ENCODE peak calls at places on chromosomes 5 and 9, in five cellular contexts. N is spleen, W is mucosa of descending colon, M is glutamatergic neuron, U is stomach. C is an unnamed sample.

GRCh38 chr5:95352686-95353085 is 38.5 kb upstream of the FAM81B start:
- DNase-seq in N (no peak), W (no peak), M (no peak), U (no peak), C (no peak)

GRCh38 chr9:90702431-90702830 is 59.8 kb upstream of the DIRAS2 start:
- DNase-seq in N (no peak), W (no peak), M (no peak), U (no peak), C (no peak)

GRCh38 chr9:18122156-18122555 is 351.8 kb upstream of the ADAMTSL1 start:
- DNase-seq in N (no peak), W (no peak), M (no peak), U (no peak), C (no peak)

GRCh38 chr5:378301-378891 is 56.9 kb downstream of the AHRR start:
- DNase-seq in N (peak; percentile 45), W (peak; percentile 1), M (peak; percentile 24), U (no peak), C (no peak)

GRCh38 chr5:77211013-77211690 is 672 bp downstream of the PDE8B start:
- DNase-seq in N (no peak), W (no peak), M (peak; percentile 42), U (no peak), C (no peak)

GRCh38 chr5:172115541-172115982 is 72.5 kb downstream of the STK10 start:
- DNase-seq in N (peak; percentile 82), W (no peak), M (no peak), U (no peak), C (no peak)

GRCh38 chr9:81317223-81317622 is 372.1 kb downstream of the TLE1 start:
- DNase-seq in N (no peak), W (no peak), M (no peak), U (no peak), C (no peak)

GRCh38 chr5:138502121-138502520 is 36.8 kb downstream of the EGR1 start:
- DNase-seq in N (no peak), W (no peak), M (no peak), U (no peak), C (no peak)

GRCh38 chr5:154771383-154771901 is 16.3 kb downstream of the LARP1 start:
- DNase-seq in N (no peak), W (no peak), M (peak; percentile 42), U (no peak), C (peak; percentile 10)

GRCh38 chr9:19386469-19387044 is 6.5 kb upstream of the RPS6 start:
- DNase-seq in N (no peak), W (no peak), M (no peak), U (no peak), C (no peak)

GRCh38 chr9:34929506-34930102 is 28.5 kb upstream of the PHF24 start:
- DNase-seq in N (no peak), W (peak; percentile 38), M (peak; percentile 66), U (peak; percentile 28), C (peak; percentile 14)

GRCh38 chr9:31314241-31314640 is 1070.2 kb upstream of the ACO1 start:
- DNase-seq in N (no peak), W (no peak), M (no peak), U (no peak), C (no peak)

GRCh38 chr9:110672873-110673508 is 4.4 kb downstream of the MUSK start:
- DNase-seq in N (no peak), W (no peak), M (no peak), U (no peak), C (no peak)

GRCh38 chr9:10173561-10173960 is 439.2 kb downstream of the PTPRD start:
- DNase-seq in N (no peak), W (no peak), M (no peak), U (no peak), C (no peak)

GRCh38 chr9:78130004-78130403 is 98.4 kb upstream of the GNAQ start:
- DNase-seq in N (no peak), W (peak; percentile 21), M (no peak), U (no peak), C (peak; percentile 29)
- TF ChIP-seq CTCF in N (no peak), W (no peak), M (no peak), U (no peak), C (peak; percentile 22)

DNA sequence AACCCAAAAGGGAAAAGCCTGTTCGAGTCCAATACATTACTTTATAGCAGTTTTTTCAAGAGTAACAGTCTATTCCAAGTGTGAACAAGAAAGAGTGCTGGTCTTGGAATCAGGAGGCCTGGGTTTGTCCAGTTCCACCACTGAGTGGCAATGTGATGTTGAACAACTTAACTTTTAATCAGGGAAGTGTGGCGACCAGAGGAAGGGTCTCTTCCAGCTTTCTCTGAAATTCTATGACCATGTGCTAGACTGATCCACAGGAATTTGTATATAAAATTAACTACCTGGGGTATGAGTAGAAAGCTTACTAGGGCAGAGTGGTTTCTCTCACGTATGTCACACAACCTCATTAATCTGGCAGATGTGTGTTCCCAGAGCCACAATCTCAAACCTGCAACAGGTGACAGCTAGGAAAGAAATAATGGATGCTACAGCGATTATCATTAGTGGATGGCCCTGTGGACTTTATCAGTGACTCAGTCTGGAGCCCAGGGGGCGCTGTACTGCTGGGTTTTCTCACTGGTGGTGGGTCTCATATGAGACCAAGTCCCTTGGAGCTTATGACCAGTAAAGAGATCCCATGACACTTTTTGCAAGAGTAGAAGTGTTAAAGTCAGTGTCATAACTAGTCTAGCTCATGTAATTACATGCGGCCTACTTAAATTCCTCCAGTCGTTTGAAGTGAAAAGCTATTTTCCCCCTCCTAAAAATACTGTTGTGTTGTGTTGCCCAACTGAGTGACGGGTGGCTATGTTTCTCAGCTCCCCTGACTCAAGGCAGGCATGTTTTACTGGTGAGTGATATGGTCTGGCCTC is 116.5 kb downstream of the GDNF start:
- DNase-seq in N (no peak), W (no peak), M (peak; percentile 62), U (no peak), C (peak; percentile 10)
- TF ChIP-seq CTCF in N (no peak), W (no peak), M (peak; percentile 32), U (no peak), C (peak; percentile 52)

DNA sequence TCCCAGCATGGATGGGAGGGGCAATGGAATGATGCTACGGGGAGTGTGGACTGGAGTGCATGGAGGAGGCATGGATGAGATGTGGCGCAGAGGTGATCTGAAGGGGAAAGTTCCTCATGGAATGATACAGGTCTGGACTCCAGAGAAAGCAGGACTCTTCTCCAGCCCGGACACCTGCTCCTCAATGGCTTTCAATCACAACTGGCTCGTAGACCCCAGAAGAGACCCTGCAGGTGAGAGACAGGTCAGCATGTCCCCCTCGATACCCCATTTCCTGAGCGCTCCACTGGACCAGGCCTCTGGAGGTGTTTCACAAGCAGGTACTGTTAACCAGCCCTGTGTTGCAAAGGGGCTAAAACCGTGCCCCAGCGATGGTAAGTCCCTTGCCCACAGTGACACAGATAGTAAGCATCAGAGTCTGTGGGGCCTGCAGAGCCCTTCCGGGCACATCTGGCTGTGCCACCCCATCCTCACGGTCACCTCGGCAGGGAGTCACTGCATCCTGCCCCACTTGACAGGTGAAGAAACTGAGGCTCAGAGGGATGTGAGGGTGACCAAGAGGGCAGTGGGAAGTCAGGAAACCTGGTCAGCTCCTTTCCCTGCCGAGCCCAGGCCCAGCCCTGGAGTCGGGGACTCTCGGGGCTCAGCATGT is 5.5 kb upstream of the DPM2 start:
- DNase-seq in N (no peak), W (no peak), M (no peak), U (no peak), C (no peak)
- TF ChIP-seq CTCF in N (no peak), W (no peak), M (no peak), U (no peak), C (no peak)

GRCh38 chr5:119257613-119258012 is 98.2 kb upstream of the TNFAIP8 start:
- DNase-seq in N (no peak), W (no peak), M (no peak), U (no peak), C (no peak)

GRCh38 chr5:119250946-119251901 is 104.6 kb upstream of the TNFAIP8 start:
- DNase-seq in N (no peak), W (no peak), M (no peak), U (no peak), C (no peak)

GRCh38 chr5:119255571-119256356 is 100.1 kb upstream of the TNFAIP8 start:
- DNase-seq in N (no peak), W (peak; percentile 85), M (no peak), U (no peak), C (no peak)
- TF ChIP-seq CTCF in N (no peak), W (no peak), M (no peak), U (no peak), C (no peak)

GRCh38 chr5:45795458-45795857 is 99.3 kb upstream of the HCN1 start:
- DNase-seq in N (no peak), W (no peak), M (no peak), U (no peak), C (no peak)

GRCh38 chr5:45793638-45794532 is 97.7 kb upstream of the HCN1 start:
- DNase-seq in N (no peak), W (no peak), M (no peak), U (no peak), C (no peak)

GRCh38 chr5:45800331-45800730 is 104.2 kb upstream of the HCN1 start:
- DNase-seq in N (no peak), W (no peak), M (no peak), U (no peak), C (no peak)

GRCh38 chr5:45799388-45799787 is 103.2 kb upstream of the HCN1 start:
- DNase-seq in N (no peak), W (no peak), M (no peak), U (no peak), C (no peak)

DNA sequence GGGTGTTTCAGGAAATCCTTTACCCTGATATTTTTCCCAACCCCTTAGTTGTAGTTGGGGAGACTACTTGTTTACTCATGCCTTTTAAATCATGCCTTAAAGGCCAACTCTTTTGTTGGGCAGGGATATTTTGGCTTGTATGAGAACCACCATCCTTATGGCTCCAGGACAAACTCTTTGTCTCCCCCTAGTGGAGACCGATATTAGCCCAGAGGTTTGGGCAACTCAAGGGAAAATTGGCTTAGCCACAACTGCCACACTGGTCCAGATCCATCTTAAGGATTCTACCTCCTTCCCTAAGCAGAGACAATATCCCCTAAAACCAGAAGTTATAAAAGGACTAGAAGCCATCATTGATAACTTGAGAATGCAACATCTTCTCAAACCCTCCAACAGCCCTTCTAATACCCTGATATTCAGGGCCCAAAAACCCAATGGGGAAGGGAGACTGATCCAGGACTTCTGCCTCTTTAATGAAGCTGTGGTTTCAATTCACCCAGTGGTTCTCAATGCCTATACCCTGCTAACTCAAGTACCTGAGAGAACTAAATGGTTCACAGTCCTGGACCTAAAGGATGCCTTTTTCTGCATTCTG is 100.9 kb upstream of the HCN1 start:
- DNase-seq in N (no peak), W (no peak), M (no peak), U (no peak), C (no peak)
- TF ChIP-seq CTCF in N (no peak), W (no peak), M (peak; percentile 65), U (no peak), C (peak; percentile 53)

GRCh38 chr5:161921781-161922180 is 73.9 kb downstream of the GABRA1 start:
- DNase-seq in N (no peak), W (no peak), M (no peak), U (no peak), C (no peak)

GRCh38 chr5:161924270-161924669 is 76.3 kb downstream of the GABRA1 start:
- DNase-seq in N (no peak), W (no peak), M (no peak), U (no peak), C (no peak)

GRCh38 chr5:161925960-161926359 is 78.0 kb downstream of the GABRA1 start:
- DNase-seq in N (no peak), W (no peak), M (no peak), U (no peak), C (no peak)
- TF ChIP-seq CTCF in N (no peak), W (no peak), M (no peak), U (no peak), C (no peak)

C was measured in neural crest cell.